ENCODE peak calls at places on chromosomes 16 and 17, in four cellular contexts. V is PC-9; N is IMR-90; A is CD8-positive, alpha-beta memory T cell. L is an unnamed sample.
A peak's percentile ranks its signal among the peaks of the same experiment; 100 is the strongest.

GRCh38 chr16:77995843-77996455 is 26.4 kb upstream of the CLEC3A start:
- DNase-seq in A (no peak), V (no peak), N (no peak), L (no peak)

GRCh38 chr17:35242158-35242804 is 591 bp upstream of the SLFN5 start:
- DNase-seq in A (peak; percentile 93), V (peak; percentile 74), N (peak; percentile 32), L (peak; percentile 68)

GRCh38 chr16:15799851-15800495 is 56.9 kb downstream of the MYH11 start:
- DNase-seq in A (no peak), V (no peak), N (no peak), L (no peak)

GRCh38 chr17:81044764-81045589 is 10.0 kb downstream of the BAIAP2 start:
- DNase-seq in V (peak; percentile 79), N (peak; percentile 79), A (no peak), L (no peak)

GRCh38 chr16:81711609-81712329 is 67.3 kb upstream of the PLCG2 start:
- DNase-seq in N (peak; percentile 92), A (no peak), V (peak; percentile 85), L (no peak)

GRCh38 chr16:30541502-30542329 is 7.1 kb upstream of the ZNF747 start:
- DNase-seq in A (no peak), N (peak; percentile 82), V (no peak), L (no peak)

GRCh38 chr17:77649717-77650211 is 308.7 kb upstream of the TNRC6C start:
- DNase-seq in N (no peak), V (no peak), A (no peak), L (no peak)

GRCh38 chr17:81295678-81296381 is 723 bp upstream of the SLC38A10 start:
- DNase-seq in V (peak; percentile 81), A (peak; percentile 67), N (peak; percentile 33), L (peak; percentile 34)

GRCh38 chr17:42672038-42672437 is 4.8 kb downstream of the PLEKHH3 start:
- DNase-seq in V (no peak), A (no peak), N (no peak), L (no peak)

GRCh38 chr17:19448341-19449268 is 37.6 kb downstream of the RNF112 start:
- DNase-seq in N (peak; percentile 99), A (no peak), V (peak; percentile 47), L (no peak)

GRCh38 chr17:19447085-19447583 is 36.1 kb downstream of the RNF112 start:
- DNase-seq in A (peak; percentile 72), V (peak; percentile 73), N (peak; percentile 70), L (peak; percentile 29)

GRCh38 chr17:19440421-19440820 is 29.4 kb downstream of the RNF112 start:
- DNase-seq in A (no peak), N (no peak), V (no peak), L (no peak)

GRCh38 chr17:19445105-19445504 is 34.1 kb downstream of the RNF112 start:
- DNase-seq in V (no peak), N (no peak), A (no peak), L (no peak)

GRCh38 chr17:19443148-19443547 is 32.1 kb downstream of the RNF112 start:
- DNase-seq in V (no peak), A (no peak), N (no peak), L (no peak)
- H3K9me3 ChIP-seq in V (peaks cover 10% of the 10 kb centered on the region), A (no peaks in the 10 kb centered on the region), N (peaks cover 9% of the 10 kb centered on the region), L (no peaks in the 10 kb centered on the region)

GRCh38 chr16:24946155-24946554 is 69.0 kb downstream of the ARHGAP17 start:
- DNase-seq in N (no peak), V (no peak), A (no peak), L (no peak)
- H3K9me3 ChIP-seq in N (no peaks in the 10 kb centered on the region), V (no peaks in the 10 kb centered on the region), A (no peaks in the 10 kb centered on the region), L (no peaks in the 10 kb centered on the region)

GRCh38 chr16:35730251-35730650 is 2270.8 kb downstream of the TP53TG3F start:
- DNase-seq in A (no peak), N (no peak), V (no peak), L (no peak)

GRCh38 chr16:35733971-35734702 is 2274.7 kb downstream of the TP53TG3F start:
- DNase-seq in V (no peak), N (no peak), A (no peak), L (no peak)

GRCh38 chr16:35733278-35733965 is 2274.0 kb downstream of the TP53TG3F start:
- DNase-seq in N (no peak), V (no peak), A (no peak), L (no peak)

GRCh38 chr16:35732046-35732810 is 2272.8 kb downstream of the TP53TG3F start:
- DNase-seq in N (no peak), A (no peak), V (no peak), L (no peak)

DNA sequence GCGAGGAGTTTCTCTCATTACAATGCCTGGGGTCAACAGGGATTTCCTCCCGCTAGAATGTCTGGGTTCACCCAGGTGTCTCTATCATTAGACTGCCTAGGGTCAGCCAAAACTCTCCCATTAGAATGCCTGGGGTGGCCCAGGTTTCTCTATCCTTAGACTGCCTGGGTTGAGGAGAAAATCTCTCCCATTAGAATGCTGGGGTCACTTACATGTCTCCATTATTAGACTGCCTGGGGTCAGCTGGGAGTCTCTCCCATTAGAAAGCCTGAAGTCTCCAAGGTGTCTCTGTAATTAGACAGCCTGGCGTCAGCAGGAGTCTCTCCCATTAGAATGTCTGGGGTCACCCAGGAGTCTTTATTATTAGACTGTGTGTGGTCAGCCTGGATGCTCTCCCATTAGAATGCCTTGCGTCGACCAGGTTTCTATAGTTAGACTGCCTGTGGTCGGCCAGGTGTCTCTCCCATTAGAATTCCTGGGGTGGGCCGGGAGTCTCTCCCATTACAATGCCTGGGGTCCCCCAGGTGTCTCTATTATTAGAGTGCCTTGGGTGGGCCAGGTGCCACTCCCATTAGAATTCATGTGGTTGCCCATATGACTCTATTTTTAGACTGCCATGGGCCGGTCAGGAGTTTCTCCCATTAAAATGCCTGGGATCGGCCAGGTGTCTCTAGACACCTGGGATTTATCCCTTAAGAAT is 2272.1 kb downstream of the TP53TG3F start:
- DNase-seq in V (no peak), N (no peak), A (no peak), L (no peak)
- H3K9me3 ChIP-seq in V (no peaks in the 10 kb centered on the region), N (peaks cover 12% of the 10 kb centered on the region), A (no peaks in the 10 kb centered on the region), L (no peaks in the 10 kb centered on the region)

DNA sequence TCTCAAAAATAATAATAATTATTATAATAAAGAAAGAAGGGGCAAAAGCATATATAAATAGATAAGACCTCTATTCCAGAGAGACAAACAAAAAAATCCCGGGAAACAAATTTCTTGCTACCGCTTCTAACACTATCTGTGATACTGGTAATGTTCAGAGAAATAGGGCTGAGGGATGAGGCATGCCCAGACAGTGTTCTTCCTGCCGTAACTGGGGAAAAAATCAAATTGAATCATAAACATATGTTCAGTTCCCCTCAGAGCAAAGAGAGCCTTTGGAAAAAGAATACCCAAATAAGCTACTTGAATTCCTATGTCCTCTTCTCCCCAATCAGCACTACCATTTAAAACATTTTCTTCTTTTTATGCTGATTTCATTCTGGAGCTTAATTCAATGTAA is 688.0 kb downstream of the KCNJ2 start:
- DNase-seq in V (no peak), N (no peak), A (no peak), L (no peak)
- H3K9me3 ChIP-seq in V (peaks cover 3% of the 10 kb centered on the region), N (no peaks in the 10 kb centered on the region), A (no peaks in the 10 kb centered on the region), L (no peaks in the 10 kb centered on the region)

GRCh38 chr16:35485915-35486314 is 2026.5 kb downstream of the TP53TG3F start:
- DNase-seq in V (no peak), N (no peak), A (no peak), L (no peak)
- H3K9me3 ChIP-seq in V (no peaks in the 10 kb centered on the region), N (peaks cover 9% of the 10 kb centered on the region), A (peaks cover 4% of the 10 kb centered on the region), L (no peaks in the 10 kb centered on the region)

DNA sequence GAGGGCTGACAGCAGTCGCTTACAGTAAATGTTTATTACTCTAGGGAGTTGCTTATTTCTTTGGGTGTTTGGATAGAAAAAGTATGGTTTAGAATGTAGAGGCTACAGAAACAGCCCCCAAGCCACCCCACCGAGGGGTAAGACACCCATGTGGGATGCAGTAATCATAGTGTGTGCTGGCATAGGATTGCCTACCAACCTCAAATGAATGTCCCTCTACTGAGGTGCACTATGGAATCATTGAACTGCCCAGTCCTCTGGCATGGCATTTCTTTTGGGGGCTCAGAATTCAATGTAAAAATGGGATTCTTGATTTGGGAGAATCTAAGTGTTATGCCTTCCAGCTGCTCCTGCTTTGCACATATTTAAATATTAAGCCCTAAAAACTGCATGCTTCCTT is 46.8 kb downstream of the ZNF267 start:
- DNase-seq in N (no peak), A (no peak), V (no peak), L (no peak)
- H3K9me3 ChIP-seq in N (peaks cover 38% of the 10 kb centered on the region), A (peaks cover 58% of the 10 kb centered on the region), V (peaks cover 67% of the 10 kb centered on the region), L (peaks cover 61% of the 10 kb centered on the region)

DNA sequence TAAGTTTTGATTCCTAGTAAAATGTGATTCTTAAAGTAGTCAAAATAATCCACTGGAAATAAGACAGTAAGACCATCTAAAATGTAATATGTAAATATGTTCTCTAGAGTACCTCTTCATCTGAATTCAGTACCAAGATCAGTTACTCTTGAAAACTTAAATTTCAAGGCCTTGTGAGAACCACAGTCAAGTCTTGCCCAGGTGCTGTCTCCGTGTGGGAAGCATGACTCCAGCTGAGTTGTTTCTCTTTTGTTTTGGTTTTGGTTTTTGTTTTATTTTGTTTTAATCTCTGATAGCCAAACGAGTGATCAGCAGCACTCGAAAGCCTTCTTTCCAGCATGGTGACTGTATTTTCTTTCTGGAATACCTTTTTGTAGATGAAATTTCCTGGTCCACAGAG is 907.0 kb downstream of the KCNJ18 start:
- DNase-seq in A (no peak), N (no peak), V (no peak), L (no peak)
- H3K9me3 ChIP-seq in A (no peaks in the 10 kb centered on the region), N (no peaks in the 10 kb centered on the region), V (no peaks in the 10 kb centered on the region), L (no peaks in the 10 kb centered on the region)